ENCODE peak calls at places on chromosomes 13 and 19, in six cellular contexts. G is NCI-H1092; B is activated naive CD4-positive, alpha-beta T cell treated with anti-CD3 and anti-CD28 coated beads, Interleukin-2, amount 10 ng/mL, durations not matched to agents 7 days and 5 days; H is AG20443; F is activated gamma-delta T cell treated with Interleukin-2 at 50 U/mL for 16 hours; Z is left ventricle myocardium superior. T is an unnamed sample.

GRCh38 chr13:44715287-44716224 is 139.4 kb upstream of the TSC22D1 start:
- DNase-seq in G (peak; percentile 47), B (no peak), H (peak; percentile 32), F (no peak), Z (no peak), T (no peak)

GRCh38 chr13:62162860-62163259 is 747.2 kb upstream of the PCDH20 start:
- DNase-seq in G (no peak), B (no peak), H (no peak), F (no peak), Z (no peak), T (no peak)

GRCh38 chr19:22622901-22623840 is 11.0 kb upstream of the ZNF492 start:
- DNase-seq in G (no peak), B (no peak), H (no peak), F (no peak), Z (peak; percentile 64), T (no peak)

GRCh38 chr19:50844296-50844935 is 10.3 kb upstream of the KLK3 start:
- DNase-seq in G (peak; percentile 20), B (no peak), H (no peak), F (no peak), Z (no peak), T (no peak)

GRCh38 chr19:940591-941291 is 14.9 kb downstream of the ARID3A start:
- DNase-seq in G (peak; percentile 86), B (peak; percentile 76), H (peak; percentile 81), F (peak; percentile 77), Z (peak; percentile 86), T (no peak)

GRCh38 chr19:18594096-18594823 is 5.7 kb downstream of the REX1BD start:
- DNase-seq in G (peak; percentile 45), B (peak; percentile 81), H (peak; percentile 95), F (peak; percentile 72), Z (peak; percentile 84), T (peak; percentile 83)

GRCh38 chr19:1172353-1173159 is 1.5 kb downstream of the SBNO2 start:
- DNase-seq in G (no peak), B (no peak), H (peak; percentile 61), F (no peak), Z (peak; percentile 66), T (peak; percentile 39)

GRCh38 chr13:46389985-46390384 is 2.9 kb upstream of the RUBCNL start:
- DNase-seq in G (no peak), B (peak; percentile 39), H (no peak), F (no peak), Z (no peak), T (no peak)

GRCh38 chr13:111153977-111154332 is 38.8 kb downstream of the ARHGEF7 start:
- DNase-seq in G (no peak), B (no peak), H (peak; percentile 65), F (peak; percentile 44), Z (no peak), T (no peak)

T was measured in iris pigment epithelial cell.